ENCODE peak calls at places on chromosome X, in five cellular contexts. R is A549, O is right lobe of liver, U is IMR-90, Y is breast epithelium. M is an unnamed sample.

GRCh38 chrX:46704767-46705386 is 54.0 kb downstream of the SLC9A7 start:
- DNase-seq in R (no peak), O (no peak), Y (no peak), U (peak; percentile 60), M (no peak)

GRCh38 chrX:63713510-63713909 is 71.5 kb downstream of the ARHGEF9 start:
- DNase-seq in Y (no peak), O (no peak), R (no peak), U (peak; percentile 9), M (no peak)

GRCh38 chrX:41705042-41705441 is 16.3 kb downstream of the GPR34 start:
- DNase-seq in U (no peak), R (no peak), Y (no peak), O (no peak), M (no peak)

GRCh38 chrX:100995469-100995868 is 26.0 kb downstream of the ARL13A start:
- DNase-seq in Y (no peak), U (peak; percentile 93), O (no peak), R (no peak), M (no peak)

GRCh38 chrX:123728554-123728953 is 4.3 kb downstream of the THOC2 start:
- DNase-seq in R (no peak), U (no peak), O (no peak), Y (no peak), M (no peak)

GRCh38 chrX:54452920-54453319 is 12.7 kb downstream of the TSR2 start:
- DNase-seq in U (peak; percentile 8), R (peak; percentile 45), Y (no peak), O (no peak), M (no peak)

GRCh38 chrX:68443155-68443868 is 10.0 kb upstream of the OPHN1 start:
- DNase-seq in R (no peak), O (no peak), Y (peak; percentile 45), U (peak; percentile 15), M (peak; percentile 19)

GRCh38 chrX:39969826-39970569 is 127.8 kb downstream of the BCOR start:
- DNase-seq in R (no peak), O (no peak), U (no peak), Y (no peak), M (no peak)

GRCh38 chrX:12814434-12814833 is 23.2 kb downstream of the PRPS2 start:
- DNase-seq in O (no peak), R (peak; percentile 59), U (peak; percentile 62), Y (no peak), M (no peak)

GRCh38 chrX:123324628-123325027 is 140.6 kb downstream of the GRIA3 start:
- DNase-seq in O (no peak), R (no peak), U (no peak), Y (no peak), M (no peak)

GRCh38 chrX:107589243-107589642 is 39.1 kb upstream of the PRPS1 start:
- DNase-seq in U (no peak), O (no peak), R (no peak), Y (no peak), M (no peak)

GRCh38 chrX:2614911-2615310 is 76.2 kb upstream of the CD99 start:
- DNase-seq in Y (no peak), R (peak; percentile 57), O (no peak), U (peak; percentile 83), M (no peak)

GRCh38 chrX:116290359-116290758 is 119.8 kb downstream of the AGTR2 start:
- DNase-seq in Y (no peak), U (no peak), O (no peak), R (no peak), M (no peak)

GRCh38 chrX:43655151-43655676 is 885 bp upstream of the MAOA start:
- DNase-seq in Y (peak; percentile 20), U (peak; percentile 3), O (no peak), R (peak; percentile 26), M (peak; percentile 44)

GRCh38 chrX:139234898-139235297 is 295.6 kb upstream of the F9 start:
- DNase-seq in O (no peak), R (no peak), Y (no peak), U (no peak), M (no peak)

GRCh38 chrX:129650821-129651510 is 3.8 kb downstream of the APLN start:
- DNase-seq in O (no peak), Y (no peak), R (no peak), U (no peak), M (no peak)

GRCh38 chrX:118508221-118508620 is 12.6 kb downstream of the DOCK11 start:
- DNase-seq in O (no peak), Y (no peak), U (no peak), R (no peak), M (no peak)

GRCh38 chrX:109966246-109966645 is 36.7 kb upstream of the TMEM164 start:
- DNase-seq in Y (no peak), O (no peak), R (peak; percentile 3), U (no peak), M (no peak)

GRCh38 chrX:41895826-41896225 is 27.5 kb downstream of the CASK start:
- DNase-seq in O (no peak), U (peak; percentile 14), Y (no peak), R (no peak), M (no peak)

GRCh38 chrX:49188468-49189076 is 2.4 kb upstream of the PRICKLE3 start:
- DNase-seq in Y (no peak), U (no peak), R (no peak), O (no peak), M (no peak)

GRCh38 chrX:49190783-49191032 is 4.5 kb upstream of the PRICKLE3 start:
- DNase-seq in U (no peak), O (no peak), R (no peak), Y (no peak), M (no peak)

GRCh38 chrX:49193542-49193964 is 6.4 kb downstream of the SYP start:
- DNase-seq in O (no peak), Y (no peak), U (no peak), R (no peak), M (no peak)

GRCh38 chrX:49192722-49193328 is 6.7 kb upstream of the PRICKLE3 start:
- DNase-seq in U (peak; percentile 25), Y (no peak), O (no peak), R (peak; percentile 55), M (no peak)

GRCh38 chrX:49191033-49191871 is 5.1 kb upstream of the PRICKLE3 start:
- DNase-seq in R (peak; percentile 100), O (peak; percentile 90), Y (peak; percentile 97), U (peak; percentile 100), M (peak; percentile 94)
- TF ChIP-seq POLR2A in R (peak; percentile 95), O (peak; percentile 83), Y (no peak), U (peak; percentile 33), M (no peak)

DNA sequence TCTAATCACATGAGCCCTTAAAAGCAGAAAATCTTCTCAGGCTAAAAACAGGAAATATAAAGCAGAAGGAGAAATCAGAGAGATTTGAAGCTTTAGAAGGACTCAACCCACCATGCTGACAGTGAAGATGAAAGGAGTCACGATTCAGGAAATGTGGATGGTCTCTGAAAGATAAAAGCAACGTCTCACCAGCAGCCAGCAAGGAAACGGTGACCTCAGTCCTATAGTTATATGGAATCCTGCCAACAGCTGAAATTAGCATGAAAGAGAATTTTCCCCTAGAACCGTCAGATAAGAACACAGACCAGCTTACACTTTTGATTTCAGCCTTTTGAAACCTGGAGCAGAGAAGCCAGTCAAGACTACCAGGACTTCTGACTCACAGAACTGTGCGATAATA is 715.7 kb upstream of the HTR2C start:
- DNase-seq in U (no peak), Y (no peak), R (no peak), O (no peak), M (no peak)
- H3K27ac ChIP-seq in U (no peak overlapping the region), Y (no peak overlapping the region), R (no peak overlapping the region), O (no peak overlapping the region), M (no peak overlapping the region)

GRCh38 chrX:16786791-16787735 is 797 bp downstream of the TXLNG start:
- DNase-seq in U (no peak), R (no peak), Y (no peak), O (peak; percentile 43), M (peak; percentile 18)

GRCh38 chrX:16783452-16783851 is 2.8 kb upstream of the TXLNG start:
- DNase-seq in U (no peak), Y (no peak), R (no peak), O (no peak), M (no peak)

GRCh38 chrX:16785247-16786138 is 773 bp upstream of the TXLNG start:
- DNase-seq in O (peak; percentile 36), U (no peak), R (no peak), Y (peak; percentile 45), M (peak; percentile 36)

GRCh38 chrX:16788477-16788876 is 2.2 kb downstream of the TXLNG start:
- DNase-seq in U (no peak), R (no peak), Y (no peak), O (no peak), M (no peak)

DNA sequence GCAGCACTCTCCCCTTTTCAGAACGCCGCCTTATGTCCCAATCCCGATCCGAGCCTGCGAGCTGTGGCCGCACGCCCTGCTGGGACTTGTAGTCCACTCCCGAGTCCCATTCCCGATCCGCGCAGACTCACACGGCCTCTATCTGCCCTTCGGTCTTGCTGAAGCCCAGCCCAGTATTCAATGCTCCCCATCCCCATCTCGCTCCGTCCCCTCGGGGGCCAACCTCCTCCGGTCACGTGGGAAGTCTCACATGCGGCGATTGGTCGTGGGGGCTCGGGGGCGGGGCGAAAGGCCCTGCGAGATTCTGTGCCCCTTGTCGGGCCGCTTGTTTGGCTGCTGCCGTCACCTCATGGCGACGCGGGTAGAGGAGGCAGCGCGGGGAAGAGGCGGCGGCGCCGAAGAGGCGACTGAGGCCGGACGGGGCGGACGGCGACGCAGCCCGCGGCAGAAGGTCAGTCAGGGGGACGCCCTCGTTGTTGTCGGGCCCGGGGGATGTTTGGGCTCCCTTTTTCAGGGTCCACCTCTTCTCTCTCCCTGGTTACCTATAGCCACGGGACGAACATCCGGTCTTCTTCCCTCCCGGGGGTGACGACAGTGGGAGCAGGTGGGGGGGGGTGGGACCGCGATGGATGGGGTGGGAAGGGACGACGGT is at the start of gene TXLNG:
- DNase-seq in R (peak; percentile 99), U (peak; percentile 100), Y (peak; percentile 100), O (peak; percentile 99), M (peak; percentile 100)
- TF ChIP-seq POLR2A in R (peak; percentile 79), U (peak; percentile 95), Y (peak; percentile 93), O (peak; percentile 92), M (peak; percentile 85)

DNA sequence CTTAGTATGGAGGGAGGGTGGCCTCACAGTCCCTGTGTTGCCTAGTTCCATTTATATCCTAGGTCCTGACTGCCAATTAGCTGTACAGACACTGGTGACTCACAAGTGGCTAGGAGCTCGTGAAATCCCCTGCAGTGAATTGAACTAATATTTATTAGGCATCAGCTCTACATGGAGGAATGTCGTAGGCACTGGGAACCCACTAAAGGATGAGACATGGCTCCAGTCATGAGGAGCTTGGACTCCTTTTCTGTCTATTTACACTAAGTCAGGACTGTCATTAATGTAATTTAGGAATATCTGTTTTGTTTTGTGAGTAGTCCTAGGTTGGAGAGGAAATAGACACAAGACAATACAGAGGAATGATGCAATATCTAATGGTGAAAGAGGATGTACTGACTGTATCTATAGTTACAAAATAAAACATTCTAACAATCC is 67.7 kb downstream of the MID1IP1 start:
- DNase-seq in U (peak; percentile 75), Y (no peak), R (no peak), O (no peak), M (no peak)
- H3K27ac ChIP-seq in U (no peak overlapping the region), Y (no peak overlapping the region), R (no peak overlapping the region), O (no peak overlapping the region), M (peak overlapping the region; percentile 41)

GRCh38 chrX:3815896-3816664 is 102.6 kb upstream of the PRKX start:
- DNase-seq in Y (peak; percentile 53), R (peak; percentile 42), O (peak; percentile 74), U (peak; percentile 12), M (peak; percentile 23)
- TF ChIP-seq POLR2A in Y (no peak), R (no peak), O (peak; percentile 60), U (peak; percentile 10), M (no peak)

GRCh38 chrX:153991013-153991580 is 18.5 kb downstream of the TMEM187 start:
- DNase-seq in U (no peak), Y (no peak), O (no peak), R (no peak), M (no peak)
- H3K27ac ChIP-seq in U (no peak overlapping the region), Y (no peak overlapping the region), O (no peak overlapping the region), R (no peak overlapping the region), M (no peak overlapping the region)